ENCODE peak calls at places on chromosomes 6 and 20, in eight cellular contexts. Y, J, X, S, Z, N, B and U are unnamed samples.

GRCh38 chr20:32458061-32458836 is 100.1 kb downstream of the ASXL1 start:
- DNase-seq in Y (no peak), J (no peak), X (no peak), S (no peak), Z (no peak), N (peak; percentile 5), B (no peak), U (no peak)

GRCh38 chr6:63516186-63516944 is 55.9 kb upstream of the LOC128125822 start:
- DNase-seq in Y (no peak), J (no peak), X (no peak), S (no peak), Z (no peak), N (no peak), B (no peak), U (no peak)

GRCh38 chr6:33983721-33984465 is 162.0 kb downstream of the GRM4 start:
- DNase-seq in Y (no peak), J (no peak), X (no peak), S (no peak), Z (no peak), N (peak; percentile 8), B (no peak), U (no peak)

GRCh38 chr6:10522929-10523573 is 1.9 kb downstream of the GCNT2 start:
- DNase-seq in Y (no peak), J (no peak), X (no peak), S (no peak), Z (no peak), N (no peak), B (no peak), U (no peak)

GRCh38 chr20:31712112-31712553 is 10.5 kb downstream of the BCL2L1 start:
- DNase-seq in Y (no peak), J (no peak), X (no peak), S (no peak), Z (no peak), N (no peak), B (no peak), U (no peak)

GRCh38 chr20:2101057-2101934 is at the start of gene STK35:
- DNase-seq in Y (peak; percentile 75), J (no peak), X (no peak), S (peak; percentile 65), Z (peak; percentile 48), N (no peak), B (peak; percentile 81), U (peak; percentile 23)

GRCh38 chr6:89045585-89045984 is 35.0 kb upstream of the PNRC1 start:
- DNase-seq in Y (peak; percentile 17), J (no peak), X (no peak), S (no peak), Z (no peak), N (no peak), B (no peak), U (no peak)

GRCh38 chr20:37359836-37360235 is 13.9 kb downstream of the SRC start:
- DNase-seq in Y (no peak), J (no peak), X (no peak), S (no peak), Z (no peak), N (no peak), B (no peak), U (no peak)

GRCh38 chr20:34558320-34559202 is at the start of gene MAP1LC3A:
- DNase-seq in Y (peak; percentile 95), J (peak; percentile 91), X (peak; percentile 88), S (peak; percentile 90), Z (peak; percentile 89), N (peak; percentile 96), B (peak; percentile 91), U (peak; percentile 29)

GRCh38 chr6:129603731-129604130 is 106.2 kb downstream of the ARHGAP18 start:
- DNase-seq in Y (no peak), J (no peak), X (no peak), S (no peak), Z (no peak), N (no peak), B (no peak), U (no peak)